ENCODE peak calls at places on chromosomes 4 and X, in seven cellular contexts. E is HFF-Myc, S is endodermal cell, W is anterior cingulate cortex, N is brain microvascular endothelial cell, M is D341Med, Y is NCI-H2081. D is an unnamed sample.

GRCh38 chrX:9475984-9476383 is 11.1 kb downstream of the TBL1X start:
- DNase-seq in E (no peak), S (no peak), W (no peak), N (no peak), M (no peak), Y (no peak), D (no peak)

GRCh38 chr4:8675383-8675782 is 82.8 kb downstream of the CPZ start:
- DNase-seq in E (no peak), S (peak), W (no peak), N (peak), M (peak), Y (no peak), D (no peak)

GRCh38 chr4:99025506-99025905 is 30.0 kb downstream of the METAP1 start:
- DNase-seq in E (no peak), S (no peak), W (no peak), N (no peak), M (no peak), Y (no peak), D (no peak)

GRCh38 chrX:108199691-108200090 is 108.1 kb downstream of the ATG4A start:
- DNase-seq in E (no peak), S (peak), W (peak), N (peak), M (peak), Y (peak), D (no peak)

GRCh38 chr4:184320630-184321029 is 103.0 kb upstream of the ENPP6 start:
- DNase-seq in E (no peak), S (no peak), W (no peak), N (no peak), M (no peak), Y (no peak), D (no peak)

GRCh38 chrX:3393168-3393567 is 46.7 kb upstream of the MXRA5 start:
- DNase-seq in E (no peak), S (no peak), W (no peak), N (no peak), M (no peak), Y (no peak), D (no peak)

GRCh38 chrX:18964026-18964425 is 19.9 kb downstream of the PHKA2 start:
- DNase-seq in E (no peak), S (no peak), W (no peak), N (no peak), M (peak), Y (no peak), D (no peak)

GRCh38 chr4:27293831-27294230 is 433.2 kb downstream of the STIM2 start:
- DNase-seq in E (no peak), S (no peak), W (no peak), N (no peak), M (no peak), Y (no peak), D (no peak)

GRCh38 chr4:82469776-82470345 is 39.5 kb downstream of the ENOPH1 start:
- DNase-seq in E (no peak), S (peak), W (no peak), N (peak), M (no peak), Y (no peak), D (no peak)

GRCh38 chr4:127124919-127125318 is 507.8 kb upstream of the INTU start:
- DNase-seq in E (no peak), S (no peak), W (no peak), N (no peak), M (no peak), Y (peak), D (no peak)

GRCh38 chr4:25857851-25858400 is 4.9 kb downstream of the SEL1L3 start:
- DNase-seq in E (no peak), S (no peak), W (no peak), N (no peak), M (no peak), Y (no peak), D (no peak)

GRCh38 chrX:107978707-107979307 is 3.4 kb downstream of the TEX13B start:
- DNase-seq in E (peak), S (peak), W (no peak), N (peak), M (no peak), Y (peak), D (no peak)

D was measured in activated effector memory CD4-positive, alpha-beta T cell treated with Interleukin-2 at 50 U/mL for 16 hours.